ENCODE peak calls at places on chromosomes 7 and 10, in four cellular contexts. Y is left ventricle myocardium inferior, D is hepatocyte, O is Caki2. V is an unnamed sample.

GRCh38 chr10:43299579-43299978 is 32.7 kb upstream of the RASGEF1A start:
- DNase-seq in Y (no peak), D (no peak), O (no peak), V (no peak)

GRCh38 chr7:42560866-42561265 is 323.9 kb upstream of the GLI3 start:
- DNase-seq in Y (no peak), D (no peak), O (no peak), V (no peak)

GRCh38 chr10:17354781-17355180 is 99.6 kb downstream of the ST8SIA6 start:
- DNase-seq in Y (no peak), D (no peak), O (no peak), V (peak; percentile 3)

GRCh38 chr10:127354992-127355391 is 158.6 kb upstream of the INSYN2A start:
- DNase-seq in Y (no peak), D (no peak), O (no peak), V (peak; percentile 8)

GRCh38 chr7:156752371-156753297 is 112.1 kb downstream of the RNF32 start:
- DNase-seq in Y (no peak), D (no peak), O (no peak), V (no peak)

GRCh38 chr7:99679032-99679399 is 780 bp downstream of the CYP3A5 start:
- DNase-seq in Y (no peak), D (peak; percentile 77), O (peak; percentile 94), V (peak; percentile 95)

GRCh38 chr10:73226663-73227062 is 20.4 kb downstream of the DNAJC9 start:
- DNase-seq in Y (no peak), D (no peak), O (no peak), V (no peak)

GRCh38 chr10:124465003-124465776 is 3.6 kb downstream of the LHPP start:
- DNase-seq in Y (no peak), D (no peak), O (no peak), V (no peak)

GRCh38 chr7:1547777-1548437 is 8.1 kb downstream of the TMEM184A start:
- DNase-seq in Y (no peak), D (no peak), O (no peak), V (no peak)

GRCh38 chr10:15782851-15783250 is 63.1 kb upstream of the ITGA8 start:
- DNase-seq in Y (no peak), D (no peak), O (no peak), V (no peak)

GRCh38 chr10:34219860-34220518 is 595.1 kb downstream of the PARD3 start:
- DNase-seq in Y (no peak), D (no peak), O (no peak), V (peak; percentile 12)

GRCh38 chr7:152643979-152644559 is 31.9 kb downstream of the XRCC2 start:
- DNase-seq in Y (no peak), D (no peak), O (no peak), V (no peak)

GRCh38 chr7:112510032-112510742 is 29.4 kb downstream of the LSMEM1 start:
- DNase-seq in Y (no peak), D (no peak), O (no peak), V (peak; percentile 65)

GRCh38 chr10:77417806-77418205 is 219.8 kb downstream of the KCNMA1 start:
- DNase-seq in Y (no peak), D (no peak), O (no peak), V (no peak)

GRCh38 chr7:377069-378040 is 87.4 kb downstream of the FOXL3 start:
- DNase-seq in Y (peak; percentile 12), D (no peak), O (no peak), V (no peak)

GRCh38 chr10:7354330-7355047 is 56.3 kb downstream of the SFMBT2 start:
- DNase-seq in Y (no peak), D (peak; percentile 22), O (peak; percentile 41), V (peak; percentile 83)

GRCh38 chr7:40276061-40276460 is 141.3 kb downstream of the SUGCT start:
- DNase-seq in Y (no peak), D (no peak), O (no peak), V (no peak)

GRCh38 chr7:121187676-121188075 is 141.1 kb upstream of the WNT16 start:
- DNase-seq in Y (no peak), D (peak; percentile 6), O (no peak), V (no peak)

GRCh38 chr10:117000580-117000979 is 4.4 kb downstream of the SHTN1 start:
- DNase-seq in Y (no peak), D (no peak), O (no peak), V (no peak)

GRCh38 chr7:101622609-101623178 is 6.4 kb downstream of the MYL10 start:
- DNase-seq in Y (no peak), D (peak; percentile 7), O (no peak), V (no peak)

GRCh38 chr10:86329093-86329710 is 37.4 kb downstream of the GRID1 start:
- DNase-seq in Y (no peak), D (no peak), O (no peak), V (no peak)

GRCh38 chr7:70786076-70786475 is 345.9 kb upstream of the GALNT17 start:
- DNase-seq in Y (no peak), D (no peak), O (no peak), V (no peak)

GRCh38 chr7:102450242-102450641 is 14.4 kb downstream of the ALKBH4 start:
- DNase-seq in Y (no peak), D (no peak), O (no peak), V (no peak)

GRCh38 chr10:112303528-112303927 is 20.3 kb downstream of the TECTB start:
- DNase-seq in Y (no peak), D (no peak), O (no peak), V (no peak)

GRCh38 chr7:107690611-107691010 is 30.0 kb downstream of the SLC26A4 start:
- DNase-seq in Y (no peak), D (no peak), O (no peak), V (no peak)

GRCh38 chr10:122341141-122341810 is 33.2 kb upstream of the PLEKHA1 start:
- DNase-seq in Y (peak; percentile 36), D (no peak), O (no peak), V (peak; percentile 41)

GRCh38 chr10:80502621-80503583 is 34.8 kb upstream of the SH2D4B start:
- DNase-seq in Y (no peak), D (no peak), O (peak; percentile 55), V (no peak)

GRCh38 chr7:74598558-74598957 is 59.0 kb upstream of the GTF2I start:
- DNase-seq in Y (no peak), D (no peak), O (peak; percentile 46), V (no peak)

GRCh38 chr10:64503429-64503828 is 982.2 kb downstream of the REEP3 start:
- DNase-seq in Y (no peak), D (no peak), O (no peak), V (no peak)

GRCh38 chr10:98817396-98817795 is 370.7 kb upstream of the HPS1 start:
- DNase-seq in Y (no peak), D (no peak), O (no peak), V (no peak)

GRCh38 chr7:74482629-74483401 is 29.1 kb downstream of the GTF2IRD1 start:
- DNase-seq in Y (no peak), D (peak; percentile 64), O (peak; percentile 94), V (peak; percentile 95)

GRCh38 chr10:119687192-119688032 is 36.2 kb downstream of the BAG3 start:
- DNase-seq in Y (no peak), D (peak; percentile 33), O (no peak), V (no peak)

GRCh38 chr10:14439451-14440259 is 108.9 kb upstream of the FRMD4A start:
- DNase-seq in Y (no peak), D (no peak), O (no peak), V (no peak)

GRCh38 chr7:87144173-87144657 is 8.0 kb upstream of the DMTF1 start:
- DNase-seq in Y (no peak), D (no peak), O (no peak), V (no peak)

GRCh38 chr7:43619213-43620012 is 36.5 kb downstream of the STK17A start:
- DNase-seq in Y (no peak), D (no peak), O (no peak), V (no peak)

GRCh38 chr7:151503902-151504714 is 15.6 kb downstream of the RHEB start:
- DNase-seq in Y (no peak), D (peak; percentile 44), O (no peak), V (no peak)